ENCODE peak calls at places on chromosomes 5 and 9, in five cellular contexts. O is colonic mucosa, A is endothelial cell, B is esophagus squamous epithelium, E is tibial artery. Y is an unnamed sample.

GRCh38 chr5:72110401-72111013 is 3.2 kb downstream of the MAP1B start:
- DNase-seq in A (no peak), B (no peak), E (peak; percentile 49), O (no peak), Y (no peak)

GRCh38 chr5:10655041-10655685 is 91.3 kb downstream of the ANKRD33B start:
- DNase-seq in B (no peak), E (no peak), A (no peak), O (no peak), Y (peak; percentile 58)

GRCh38 chr9:129646252-129646651 is 4.3 kb upstream of the ASB6 start:
- DNase-seq in O (no peak), E (no peak), A (no peak), B (no peak), Y (no peak)

GRCh38 chr5:31059889-31060288 is 133.6 kb upstream of the CDH6 start:
- DNase-seq in A (no peak), B (no peak), E (no peak), O (no peak), Y (no peak)

GRCh38 chr9:94002316-94003140 is 47.4 kb upstream of the BARX1 start:
- DNase-seq in E (no peak), O (peak; percentile 29), A (peak; percentile 57), B (no peak), Y (no peak)

GRCh38 chr5:148559461-148559860 is 94.9 kb downstream of the HTR4 start:
- DNase-seq in E (no peak), B (no peak), O (peak; percentile 38), A (no peak), Y (no peak)

GRCh38 chr5:41869150-41869738 is 981 bp downstream of the OXCT1 start:
- DNase-seq in A (peak; percentile 3), O (peak; percentile 24), E (peak; percentile 73), B (no peak), Y (no peak)

GRCh38 chr5:134592141-134592746 is 40.4 kb downstream of the SAR1B start:
- DNase-seq in O (no peak), B (no peak), E (no peak), A (no peak), Y (peak; percentile 45)

GRCh38 chr5:68369436-68370125 is 154.0 kb downstream of the PIK3R1 start:
- DNase-seq in A (no peak), E (no peak), O (no peak), B (no peak), Y (no peak)

GRCh38 chr5:149702953-149703646 is 27.0 kb upstream of the PPARGC1B start:
- DNase-seq in E (no peak), O (no peak), A (no peak), B (no peak), Y (no peak)

GRCh38 chr5:172763120-172763464 is 7.9 kb downstream of the DUSP1 start:
- DNase-seq in E (no peak), O (no peak), B (no peak), A (no peak), Y (peak; percentile 75)

GRCh38 chr9:114276908-114277821 is 45.7 kb upstream of the ORM1 start:
- DNase-seq in O (no peak), A (no peak), B (no peak), E (no peak), Y (peak; percentile 82)

GRCh38 chr5:152987156-152987555 is 503.3 kb upstream of the GRIA1 start:
- DNase-seq in E (no peak), A (no peak), O (no peak), B (no peak), Y (no peak)

GRCh38 chr9:98962861-98963260 is 19.2 kb downstream of the COL15A1 start:
- DNase-seq in A (no peak), E (no peak), O (no peak), B (no peak), Y (no peak)

GRCh38 chr9:29213374-29214161 is 1640.3 kb upstream of the C9orf72 start:
- DNase-seq in E (no peak), A (peak; percentile 42), B (no peak), O (no peak), Y (no peak)

GRCh38 chr5:133341296-133341695 is 271.0 kb downstream of the FSTL4 start:
- DNase-seq in E (no peak), A (no peak), B (no peak), O (no peak), Y (no peak)

GRCh38 chr5:21783079-21783478 is 1070.1 kb downstream of the CDH12 start:
- DNase-seq in E (no peak), O (no peak), A (no peak), B (no peak), Y (no peak)

GRCh38 chr9:127121628-127122175 is 733 bp downstream of the ANGPTL2 start:
- DNase-seq in B (no peak), E (no peak), A (no peak), O (no peak), Y (no peak)

GRCh38 chr9:8822667-8823025 is 1023.1 kb upstream of the DMAC1 start:
- DNase-seq in O (no peak), B (no peak), E (no peak), A (no peak), Y (no peak)

GRCh38 chr5:64221911-64222310 is 56.3 kb downstream of the RNF180 start:
- DNase-seq in B (no peak), O (no peak), A (no peak), E (no peak), Y (no peak)

GRCh38 chr5:139014726-139015125 is 139.6 kb upstream of the LRRTM2 start:
- DNase-seq in A (no peak), E (no peak), B (no peak), O (no peak), Y (no peak)

GRCh38 chr5:57277085-57277484 is 103.2 kb downstream of the GPBP1 start:
- DNase-seq in A (no peak), B (no peak), O (no peak), E (no peak), Y (no peak)

GRCh38 chr9:73067074-73067473 is 84.6 kb upstream of the ANXA1 start:
- DNase-seq in E (no peak), A (no peak), O (no peak), B (no peak), Y (no peak)
- TF ChIP-seq CTCF in E (no peak), A (no peak), O (no peak), B (no peak), Y (no peak)

GRCh38 chr5:176660860-176661641 is 13.8 kb downstream of the TSPAN17 start:
- DNase-seq in O (peak; percentile 71), B (no peak), E (no peak), A (peak; percentile 89), Y (peak; percentile 33)
- TF ChIP-seq CTCF in O (peak; percentile 98), B (peak; percentile 86), E (peak; percentile 80), A (peak; percentile 97), Y (no peak)

DNA sequence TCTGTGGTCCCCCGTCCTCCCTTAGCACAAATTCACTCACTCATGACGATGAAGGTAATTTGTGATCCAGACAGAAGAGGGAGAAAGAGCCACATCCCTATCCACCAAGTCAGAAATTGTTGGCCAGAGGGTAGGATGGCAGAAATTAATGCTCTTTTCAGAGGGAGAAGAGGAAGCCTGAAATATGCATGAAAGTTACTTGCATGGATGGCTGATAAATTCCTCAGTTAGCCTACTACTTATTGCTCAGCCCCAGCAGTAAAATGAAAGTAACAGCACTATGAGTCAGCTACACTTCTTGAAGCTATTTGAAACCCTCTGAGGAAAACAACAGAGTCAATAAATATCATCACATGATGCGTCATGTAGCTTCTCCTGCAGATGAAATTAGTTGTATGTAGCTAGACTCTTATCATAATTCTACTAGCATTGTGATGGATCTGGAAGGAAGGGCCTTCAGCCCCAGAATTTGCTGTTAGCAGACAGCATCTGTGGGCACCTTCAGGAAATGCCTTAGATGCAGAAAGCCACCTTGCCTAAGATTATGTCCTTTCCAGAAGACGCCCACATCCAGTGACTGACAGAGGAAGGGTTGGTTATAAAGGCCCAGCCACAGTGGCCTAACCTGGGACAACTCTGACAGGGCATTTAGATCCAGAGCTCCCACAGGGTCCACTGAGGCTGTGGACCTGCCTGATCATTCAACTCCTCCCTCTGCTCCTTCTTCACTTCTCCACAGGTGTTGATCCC is 81.2 kb upstream of the CCDC112 start:
- DNase-seq in E (no peak), O (no peak), B (no peak), A (no peak), Y (no peak)
- TF ChIP-seq CTCF in E (peak; percentile 38), O (peak; percentile 21), B (no peak), A (no peak), Y (no peak)

DNA sequence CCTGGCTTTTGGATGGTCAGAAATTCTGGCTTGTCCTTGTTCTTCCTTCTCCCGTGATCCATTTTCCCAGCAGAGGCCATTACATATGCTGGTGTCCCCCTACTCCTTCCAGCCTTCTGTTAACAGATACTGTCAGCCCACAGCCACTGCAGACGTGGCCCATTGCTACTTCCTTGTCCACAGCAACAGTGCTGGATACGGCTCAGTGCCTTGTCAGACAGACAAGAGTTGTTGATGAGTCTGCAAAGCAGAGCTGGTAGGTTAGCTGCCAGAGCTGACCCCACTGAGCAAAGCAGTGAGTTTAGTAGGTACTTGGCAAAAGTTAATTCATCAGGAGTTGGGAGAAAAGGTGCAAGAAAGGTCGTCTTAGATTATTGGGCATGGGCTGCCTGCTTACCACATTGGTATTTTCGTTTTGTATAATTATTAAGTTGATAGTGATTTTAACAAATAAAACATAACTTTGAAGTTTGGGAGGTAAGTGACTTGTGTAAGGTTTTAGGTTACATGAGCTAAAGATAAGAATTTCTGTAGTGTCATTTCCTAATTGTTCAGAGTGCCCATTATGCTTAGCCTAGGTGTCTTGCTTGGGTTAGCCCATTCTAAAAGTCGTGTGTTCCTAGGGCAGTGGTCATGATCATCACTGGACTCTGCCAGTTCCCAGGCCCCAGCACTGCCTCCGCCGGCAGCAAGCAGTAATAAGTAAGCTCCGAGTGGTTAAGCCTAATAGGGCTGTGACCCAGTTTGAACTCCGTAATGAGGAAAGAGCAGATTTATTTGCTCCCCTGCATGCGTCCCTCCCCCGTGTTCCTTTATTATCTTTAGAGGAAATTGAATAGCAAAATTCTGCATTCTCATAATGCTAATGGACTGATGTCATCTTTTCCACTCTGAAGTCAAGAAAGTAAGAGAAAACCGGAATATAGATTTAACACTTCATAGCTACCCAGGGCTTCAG is 292.0 kb downstream of the FANCC start:
- DNase-seq in O (peak; percentile 61), A (no peak), E (peak; percentile 79), B (no peak), Y (no peak)
- TF ChIP-seq CTCF in O (no peak), A (no peak), E (peak; percentile 50), B (no peak), Y (no peak)

GRCh38 chr5:76604838-76605237 is 18.4 kb downstream of the F2RL2 start:
- DNase-seq in B (no peak), A (no peak), E (no peak), O (no peak), Y (no peak)

GRCh38 chr5:76601470-76601869 is 21.7 kb downstream of the F2RL2 start:
- DNase-seq in A (peak; percentile 29), E (no peak), O (peak; percentile 31), B (no peak), Y (peak; percentile 20)

GRCh38 chr5:76606665-76607064 is 16.5 kb downstream of the F2RL2 start:
- DNase-seq in B (no peak), E (no peak), O (no peak), A (no peak), Y (no peak)

GRCh38 chr5:76607353-76607871 is 15.8 kb downstream of the F2RL2 start:
- DNase-seq in B (no peak), O (no peak), E (no peak), A (no peak), Y (no peak)

DNA sequence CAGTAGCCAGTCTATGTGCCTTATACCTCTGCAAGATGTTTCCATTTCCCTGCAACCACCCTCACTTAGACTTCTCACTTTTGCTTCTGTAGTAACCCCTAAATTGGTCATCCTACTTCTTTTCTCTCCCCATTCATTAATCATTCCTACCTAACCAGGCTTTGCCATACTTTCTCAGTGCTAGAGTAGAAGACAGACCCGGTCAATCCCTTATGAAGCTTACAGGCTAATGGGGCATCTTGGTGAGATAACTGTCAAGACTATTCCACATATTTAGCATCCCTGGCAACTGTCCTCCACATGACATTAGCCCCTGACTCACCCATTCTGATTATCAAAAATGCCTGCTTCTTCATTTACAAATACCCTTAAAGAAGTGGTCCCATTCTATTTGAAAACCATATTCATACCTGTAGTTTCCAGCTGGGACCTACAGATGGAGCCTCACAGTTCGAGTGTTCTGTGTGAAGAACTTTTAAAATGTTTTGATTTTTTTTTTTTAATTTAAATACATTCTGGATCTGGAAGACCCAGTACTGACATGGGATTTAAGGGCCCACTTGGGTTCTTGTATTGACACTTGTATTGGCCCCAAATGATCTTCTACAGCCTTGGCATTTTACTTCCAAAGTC is 21.0 kb downstream of the F2RL2 start:
- DNase-seq in E (no peak), A (no peak), B (no peak), O (no peak), Y (no peak)
- TF ChIP-seq CTCF in E (no peak), A (peak; percentile 47), B (no peak), O (no peak), Y (no peak)